ENCODE peak calls at places on chromosomes 2 and 18, in four cellular contexts. E, Y, Q and X are unnamed samples.

GRCh38 chr2:141399270-141399669 is 731.5 kb downstream of the LRP1B start:
- ATAC-seq in E (no peak), Y (no peak), Q (no peak), X (no peak)

GRCh38 chr2:237980751-237981150 is 13.9 kb downstream of the UBE2F start:
- ATAC-seq in E (no peak), Y (peak), Q (peak), X (peak)

GRCh38 chr2:19300961-19301360 is 57.5 kb downstream of the OSR1 start:
- ATAC-seq in E (no peak), Y (no peak), Q (no peak), X (no peak)

GRCh38 chr2:10570076-10570475 is 119.7 kb downstream of the NOL10 start:
- ATAC-seq in E (no peak), Y (no peak), Q (no peak), X (no peak)

GRCh38 chr2:212669761-212670160 is 131.2 kb upstream of the ERBB4 start:
- ATAC-seq in E (no peak), Y (no peak), Q (no peak), X (no peak)

GRCh38 chr18:43485565-43485964 is 208.3 kb upstream of the SYT4 start:
- ATAC-seq in E (no peak), Y (no peak), Q (no peak), X (no peak)

GRCh38 chr2:66494708-66495107 is 59.8 kb downstream of the MEIS1 start:
- ATAC-seq in E (no peak), Y (no peak), Q (no peak), X (no peak)

GRCh38 chr2:118048396-118048795 is 34.5 kb upstream of the CCDC93 start:
- ATAC-seq in E (no peak), Y (no peak), Q (no peak), X (peak)

GRCh38 chr2:202442882-202443281 is 66.8 kb downstream of the BMPR2 start:
- ATAC-seq in E (no peak), Y (no peak), Q (no peak), X (no peak)